ENCODE peak calls at places on chromosome 2, in eight cellular contexts. J is HT1080; O is C1 segment of cervical spinal cord; F is T follicular helper cell; Z is left ventricle myocardium superior; E is GM20000; H is NCI-H1417; U is activated naive CD4-positive, alpha-beta T cell treated with Interleukin-2 at 50 U/mL for 16 hours. B is an unnamed sample.

GRCh38 chr2:45184606-45185005 is 175.4 kb upstream of the SIX2 start:
- DNase-seq in J (peak; percentile 91), O (no peak), F (no peak), Z (no peak), E (no peak), H (no peak), U (no peak), B (no peak)

GRCh38 chr2:101900375-101900774 is 91.4 kb upstream of the IL1R2 start:
- DNase-seq in J (no peak), O (no peak), F (no peak), Z (no peak), E (peak; percentile 21), H (no peak), U (peak; percentile 56), B (no peak)

GRCh38 chr2:192011196-192011595 is 164.3 kb upstream of the CAVIN2 start:
- DNase-seq in J (no peak), O (no peak), F (no peak), Z (no peak), E (no peak), H (no peak), U (no peak), B (no peak)

GRCh38 chr2:232611559-232612218 is 21.7 kb upstream of the EFHD1 start:
- DNase-seq in J (peak; percentile 89), O (peak; percentile 37), F (peak; percentile 48), Z (peak; percentile 84), E (peak; percentile 69), H (peak; percentile 4), U (peak; percentile 74), B (peak; percentile 26)

GRCh38 chr2:97871096-97871780 is 124.5 kb downstream of the TMEM131 start:
- DNase-seq in J (peak; percentile 94), O (no peak), F (no peak), Z (no peak), E (no peak), H (no peak), U (no peak), B (no peak)

GRCh38 chr2:121018136-121019057 is 266.6 kb downstream of the TFCP2L1 start:
- DNase-seq in J (no peak), O (no peak), F (no peak), Z (peak; percentile 50), E (no peak), H (no peak), U (no peak), B (no peak)

GRCh38 chr2:167157523-167157922 is 269.2 kb downstream of the XIRP2 start:
- DNase-seq in J (no peak), O (no peak), F (no peak), Z (no peak), E (no peak), H (no peak), U (no peak), B (no peak)

GRCh38 chr2:160928854-160929301 is 231.3 kb upstream of the TANK start:
- DNase-seq in J (peak; percentile 17), O (no peak), F (no peak), Z (no peak), E (no peak), H (no peak), U (no peak), B (no peak)

GRCh38 chr2:114068438-114068837 is 178.5 kb downstream of the ACTR3 start:
- DNase-seq in J (peak; percentile 10), O (no peak), F (no peak), Z (no peak), E (no peak), H (no peak), U (no peak), B (no peak)

GRCh38 chr2:230441188-230441897 is 25.3 kb downstream of the SP100 start:
- DNase-seq in J (no peak), O (no peak), F (peak; percentile 28), Z (no peak), E (no peak), H (no peak), U (peak; percentile 44), B (peak; percentile 54)

GRCh38 chr2:26605195-26605968 is 35.8 kb downstream of the CIB4 start:
- DNase-seq in J (peak; percentile 17), O (no peak), F (no peak), Z (no peak), E (peak; percentile 62), H (peak; percentile 40), U (no peak), B (peak; percentile 70)

GRCh38 chr2:183868707-183869106 is 729.6 kb upstream of the ZNF804A start:
- DNase-seq in J (peak; percentile 56), O (no peak), F (no peak), Z (no peak), E (no peak), H (no peak), U (no peak), B (no peak)

GRCh38 chr2:170813611-170814550 is 2.8 kb upstream of the GAD1 start:
- DNase-seq in J (peak; percentile 45), O (no peak), F (no peak), Z (no peak), E (no peak), H (no peak), U (no peak), B (peak; percentile 15)